ENCODE peak calls at places on chromosomes 16 and 17, in ten cellular contexts. One of them, this sample, is unnamed.

GRCh38 chr17:8122923-8123694 is 797 bp downstream of the HES7 start:
- DNase-seq in cardiac muscle cell: peak; percentile 38
- DNase-seq in heart right ventricle: peak; percentile 25
- DNase-seq in psoas muscle: no peak
- DNase-seq in body of pancreas: peak; percentile 30
- DNase-seq in tibial artery: no peak
- DNase-seq in GM23248: peak; percentile 70
- DNase-seq in A549: peak; percentile 39
- DNase-seq in IMR-90: peak; percentile 27
- DNase-seq in CD4-positive, alpha-beta memory T cell: peak; percentile 46
- DNase-seq in this sample: no peak

GRCh38 chr16:49639739-49640388 is 216.0 kb downstream of the ZNF423 start:
- DNase-seq in heart right ventricle: peak; percentile 75
- DNase-seq in cardiac muscle cell: peak; percentile 68
- DNase-seq in A549: no peak
- DNase-seq in CD4-positive, alpha-beta memory T cell: no peak
- DNase-seq in IMR-90: peak; percentile 77
- DNase-seq in psoas muscle: peak; percentile 61
- DNase-seq in tibial artery: no peak
- DNase-seq in GM23248: no peak
- DNase-seq in body of pancreas: no peak
- DNase-seq in this sample: peak; percentile 71

GRCh38 chr17:538096-538973 is 176.3 kb downstream of the VPS53 start:
- DNase-seq in IMR-90: peak; percentile 67
- DNase-seq in GM23248: peak; percentile 17
- DNase-seq in tibial artery: no peak
- DNase-seq in CD4-positive, alpha-beta memory T cell: no peak
- DNase-seq in heart right ventricle: no peak
- DNase-seq in body of pancreas: no peak
- DNase-seq in cardiac muscle cell: peak; percentile 8
- DNase-seq in psoas muscle: no peak
- DNase-seq in A549: no peak
- DNase-seq in this sample: no peak

GRCh38 chr17:75317671-75318070 is 28.4 kb upstream of the SLC25A19 start:
- DNase-seq in cardiac muscle cell: no peak
- DNase-seq in CD4-positive, alpha-beta memory T cell: no peak
- DNase-seq in GM23248: no peak
- DNase-seq in body of pancreas: no peak
- DNase-seq in A549: no peak
- DNase-seq in tibial artery: no peak
- DNase-seq in heart right ventricle: no peak
- DNase-seq in psoas muscle: no peak
- DNase-seq in IMR-90: no peak
- DNase-seq in this sample: no peak

GRCh38 chr17:60102632-60103047 is 23.9 kb upstream of the HEATR6 start:
- DNase-seq in IMR-90: peak; percentile 79
- DNase-seq in body of pancreas: no peak
- DNase-seq in cardiac muscle cell: no peak
- DNase-seq in heart right ventricle: no peak
- DNase-seq in tibial artery: peak; percentile 25
- DNase-seq in psoas muscle: no peak
- DNase-seq in GM23248: peak; percentile 78
- DNase-seq in CD4-positive, alpha-beta memory T cell: no peak
- DNase-seq in A549: peak; percentile 41
- DNase-seq in this sample: no peak

GRCh38 chr16:47644661-47645060 is 183.5 kb downstream of the PHKB start:
- DNase-seq in CD4-positive, alpha-beta memory T cell: no peak
- DNase-seq in psoas muscle: no peak
- DNase-seq in tibial artery: no peak
- DNase-seq in A549: no peak
- DNase-seq in IMR-90: peak; percentile 25
- DNase-seq in heart right ventricle: no peak
- DNase-seq in GM23248: peak; percentile 26
- DNase-seq in cardiac muscle cell: no peak
- DNase-seq in body of pancreas: no peak
- DNase-seq in this sample: no peak

GRCh38 chr17:51748749-51749604 is 409.5 kb downstream of the CA10 start:
- DNase-seq in CD4-positive, alpha-beta memory T cell: no peak
- DNase-seq in body of pancreas: no peak
- DNase-seq in psoas muscle: no peak
- DNase-seq in GM23248: no peak
- DNase-seq in A549: no peak
- DNase-seq in cardiac muscle cell: no peak
- DNase-seq in IMR-90: no peak
- DNase-seq in heart right ventricle: no peak
- DNase-seq in tibial artery: no peak
- DNase-seq in this sample: no peak

GRCh38 chr17:75557075-75557851 is 30.3 kb upstream of the MYO15B start:
- DNase-seq in CD4-positive, alpha-beta memory T cell: no peak
- DNase-seq in cardiac muscle cell: peak; percentile 35
- DNase-seq in heart right ventricle: no peak
- DNase-seq in psoas muscle: no peak
- DNase-seq in tibial artery: no peak
- DNase-seq in A549: peak; percentile 97
- DNase-seq in IMR-90: peak; percentile 17
- DNase-seq in GM23248: peak; percentile 32
- DNase-seq in body of pancreas: peak; percentile 99
- DNase-seq in this sample: no peak

GRCh38 chr17:45021607-45022287 is 29.7 kb downstream of the DCAKD start:
- DNase-seq in psoas muscle: peak; percentile 73
- DNase-seq in A549: peak; percentile 93
- DNase-seq in CD4-positive, alpha-beta memory T cell: peak; percentile 62
- DNase-seq in cardiac muscle cell: peak; percentile 87
- DNase-seq in body of pancreas: peak; percentile 75
- DNase-seq in GM23248: peak; percentile 88
- DNase-seq in tibial artery: peak; percentile 54
- DNase-seq in heart right ventricle: peak; percentile 44
- DNase-seq in IMR-90: peak; percentile 47
- DNase-seq in this sample: peak; percentile 67

GRCh38 chr16:4138735-4139134 is 22.5 kb upstream of the ADCY9 start:
- DNase-seq in A549: no peak
- DNase-seq in GM23248: no peak
- DNase-seq in body of pancreas: no peak
- DNase-seq in heart right ventricle: no peak
- DNase-seq in CD4-positive, alpha-beta memory T cell: no peak
- DNase-seq in cardiac muscle cell: no peak
- DNase-seq in tibial artery: no peak
- DNase-seq in IMR-90: no peak
- DNase-seq in psoas muscle: no peak
- DNase-seq in this sample: no peak

GRCh38 chr17:683499-684254 is 31.0 kb downstream of the VPS53 start:
- DNase-seq in IMR-90: no peak
- DNase-seq in heart right ventricle: no peak
- DNase-seq in psoas muscle: no peak
- DNase-seq in A549: no peak
- DNase-seq in tibial artery: no peak
- DNase-seq in CD4-positive, alpha-beta memory T cell: no peak
- DNase-seq in cardiac muscle cell: no peak
- DNase-seq in body of pancreas: no peak
- DNase-seq in GM23248: no peak
- DNase-seq in this sample: no peak

GRCh38 chr16:997440-998051 is 16.0 kb downstream of the SOX8 start:
- DNase-seq in body of pancreas: peak; percentile 51
- DNase-seq in cardiac muscle cell: peak; percentile 38
- DNase-seq in GM23248: peak; percentile 42
- DNase-seq in psoas muscle: no peak
- DNase-seq in IMR-90: peak; percentile 41
- DNase-seq in tibial artery: peak; percentile 35
- DNase-seq in CD4-positive, alpha-beta memory T cell: peak; percentile 67
- DNase-seq in A549: peak; percentile 72
- DNase-seq in heart right ventricle: peak; percentile 60
- DNase-seq in this sample: peak; percentile 48

GRCh38 chr17:79883202-79883601 is 44.0 kb upstream of the CBX4 start:
- DNase-seq in heart right ventricle: no peak
- DNase-seq in body of pancreas: no peak
- DNase-seq in A549: no peak
- DNase-seq in tibial artery: no peak
- DNase-seq in psoas muscle: no peak
- DNase-seq in IMR-90: no peak
- DNase-seq in CD4-positive, alpha-beta memory T cell: no peak
- DNase-seq in cardiac muscle cell: no peak
- DNase-seq in GM23248: no peak
- DNase-seq in this sample: no peak

GRCh38 chr16:16025214-16025968 is 76.0 kb downstream of the ABCC1 start:
- DNase-seq in GM23248: peak; percentile 98
- DNase-seq in tibial artery: peak; percentile 60
- DNase-seq in body of pancreas: no peak
- DNase-seq in cardiac muscle cell: no peak
- DNase-seq in heart right ventricle: peak; percentile 19
- DNase-seq in CD4-positive, alpha-beta memory T cell: peak; percentile 61
- DNase-seq in IMR-90: peak; percentile 97
- DNase-seq in A549: peak; percentile 38
- DNase-seq in psoas muscle: no peak
- DNase-seq in this sample: no peak

GRCh38 chr17:57342963-57343589 is 86.8 kb downstream of the MSI2 start:
- DNase-seq in body of pancreas: no peak
- DNase-seq in psoas muscle: no peak
- DNase-seq in heart right ventricle: no peak
- DNase-seq in tibial artery: no peak
- DNase-seq in A549: no peak
- DNase-seq in cardiac muscle cell: no peak
- DNase-seq in IMR-90: no peak
- DNase-seq in CD4-positive, alpha-beta memory T cell: no peak
- DNase-seq in GM23248: no peak
- DNase-seq in this sample: no peak

DNA sequence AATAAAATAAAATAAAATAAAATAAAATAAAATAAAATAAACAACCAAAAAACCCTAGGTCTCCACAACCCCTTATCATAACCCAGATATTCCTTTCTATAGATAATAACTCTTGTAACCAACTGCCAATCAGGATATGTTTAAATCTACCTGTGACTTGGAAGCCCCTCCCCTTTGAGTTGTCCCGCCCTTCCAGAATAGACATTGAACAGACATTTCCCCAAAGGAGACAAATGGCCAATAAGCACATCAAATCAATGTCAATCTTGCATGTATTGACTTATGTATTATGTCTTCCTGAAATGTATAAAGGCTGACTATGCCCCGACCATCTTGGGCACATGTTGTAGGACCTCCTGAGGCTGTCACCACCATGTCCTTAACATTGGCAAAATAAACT is 1.5 kb upstream of the MAPK7 start:
- DNase-seq in psoas muscle: no peak
- DNase-seq in IMR-90: no peak
- DNase-seq in body of pancreas: no peak
- DNase-seq in CD4-positive, alpha-beta memory T cell: no peak
- DNase-seq in heart right ventricle: no peak
- DNase-seq in tibial artery: no peak
- DNase-seq in cardiac muscle cell: no peak
- DNase-seq in GM23248: no peak
- DNase-seq in A549: no peak
- DNase-seq in this sample: no peak
- H3K4me3 ChIP-seq in psoas muscle: peak overlapping the region; percentile 74
- H3K4me3 ChIP-seq in IMR-90: peak overlapping the region; percentile 66
- H3K4me3 ChIP-seq in body of pancreas: no peak overlapping the region
- H3K4me3 ChIP-seq in CD4-positive, alpha-beta memory T cell: peak overlapping the region; percentile 96
- H3K4me3 ChIP-seq in heart right ventricle: peak overlapping the region; percentile 93
- H3K4me3 ChIP-seq in tibial artery: peak overlapping the region; percentile 66
- H3K4me3 ChIP-seq in cardiac muscle cell: peak overlapping the region; percentile 81
- H3K4me3 ChIP-seq in GM23248: peak overlapping the region; percentile 94
- H3K4me3 ChIP-seq in A549: peak overlapping the region; percentile 65
- H3K4me3 ChIP-seq in this sample: peak overlapping the region; percentile 92

DNA sequence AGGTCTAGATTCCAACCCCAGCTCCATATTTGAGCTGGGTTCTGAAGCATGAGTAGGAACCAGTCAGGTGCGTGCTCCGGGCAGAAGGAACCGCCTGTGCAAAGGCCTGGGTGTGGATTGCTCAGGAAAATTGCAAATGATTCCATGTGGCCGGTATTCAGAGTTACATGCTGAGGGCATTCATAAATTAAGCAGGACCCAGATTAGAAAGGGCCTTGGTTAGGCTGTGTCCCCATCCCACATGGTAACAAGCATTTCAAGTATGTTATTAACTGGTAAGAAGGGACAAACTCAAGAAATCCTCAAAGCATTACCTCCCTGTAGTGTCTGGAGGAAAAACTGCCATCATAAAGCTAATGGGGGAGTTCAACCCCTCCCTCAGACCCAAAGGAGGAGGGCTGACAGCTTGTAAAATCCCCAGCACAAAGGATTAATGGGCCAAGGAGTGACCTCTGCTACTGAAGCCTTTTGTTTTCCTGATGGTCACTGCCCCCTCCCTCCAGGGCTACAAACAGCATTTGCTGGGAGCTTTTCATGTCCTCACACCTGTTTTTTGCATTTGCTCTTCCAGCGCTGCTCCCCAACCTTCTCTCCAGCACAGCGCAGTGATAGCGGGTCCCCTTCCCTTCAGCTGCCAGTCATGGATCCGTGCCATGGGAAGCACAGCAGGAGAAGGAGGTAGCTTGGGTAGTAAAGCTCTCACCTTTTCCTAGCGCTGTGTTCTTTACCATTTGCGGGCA is 218.0 kb downstream of the C16orf95 start:
- DNase-seq in tibial artery: no peak
- DNase-seq in GM23248: no peak
- DNase-seq in body of pancreas: peak; percentile 91
- DNase-seq in heart right ventricle: no peak
- DNase-seq in CD4-positive, alpha-beta memory T cell: no peak
- DNase-seq in A549: no peak
- DNase-seq in cardiac muscle cell: no peak
- DNase-seq in psoas muscle: no peak
- DNase-seq in IMR-90: no peak
- DNase-seq in this sample: no peak
- H3K4me3 ChIP-seq in tibial artery: no peak overlapping the region
- H3K4me3 ChIP-seq in GM23248: no peak overlapping the region
- H3K4me3 ChIP-seq in body of pancreas: no peak overlapping the region
- H3K4me3 ChIP-seq in heart right ventricle: no peak overlapping the region
- H3K4me3 ChIP-seq in CD4-positive, alpha-beta memory T cell: no peak overlapping the region
- H3K4me3 ChIP-seq in A549: no peak overlapping the region
- H3K4me3 ChIP-seq in cardiac muscle cell: no peak overlapping the region
- H3K4me3 ChIP-seq in psoas muscle: no peak overlapping the region
- H3K4me3 ChIP-seq in IMR-90: no peak overlapping the region
- H3K4me3 ChIP-seq in this sample: no peak overlapping the region

DNA sequence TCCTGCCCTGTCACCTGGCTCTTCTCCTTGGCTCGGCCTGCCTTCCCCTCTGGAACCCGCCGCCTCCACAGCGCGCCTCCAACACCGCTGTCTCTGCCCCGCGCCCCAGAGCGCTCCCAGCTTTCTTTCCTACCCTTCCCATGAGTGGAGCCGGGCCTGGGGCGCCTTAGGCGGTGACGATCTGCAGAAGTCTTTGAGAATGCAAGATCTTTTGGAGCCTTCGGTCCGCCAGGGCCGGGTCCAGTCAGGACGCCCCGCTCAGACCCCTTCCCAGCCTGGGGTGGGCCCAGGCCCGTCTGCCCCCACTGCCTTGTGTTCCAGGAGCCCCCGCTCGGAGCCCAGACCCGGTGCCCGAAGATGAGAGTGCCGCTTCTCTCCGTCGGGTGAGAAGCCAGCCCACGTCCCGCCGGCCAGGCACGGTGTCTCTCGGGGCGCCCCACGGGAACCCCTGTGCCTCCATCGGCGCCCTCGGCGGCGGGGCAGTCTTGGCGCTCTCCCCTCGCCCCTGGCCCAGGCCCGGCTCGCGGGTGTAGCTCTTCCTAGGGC is 40.0 kb downstream of the MRM1 start:
- DNase-seq in heart right ventricle: no peak
- DNase-seq in body of pancreas: no peak
- DNase-seq in psoas muscle: no peak
- DNase-seq in IMR-90: no peak
- DNase-seq in A549: no peak
- DNase-seq in GM23248: no peak
- DNase-seq in cardiac muscle cell: peak; percentile 37
- DNase-seq in tibial artery: no peak
- DNase-seq in CD4-positive, alpha-beta memory T cell: no peak
- DNase-seq in this sample: no peak
- H3K4me3 ChIP-seq in heart right ventricle: peak overlapping the region; percentile 38
- H3K4me3 ChIP-seq in body of pancreas: no peak overlapping the region
- H3K4me3 ChIP-seq in psoas muscle: peak overlapping the region; percentile 59
- H3K4me3 ChIP-seq in IMR-90: no peak overlapping the region
- H3K4me3 ChIP-seq in A549: peak overlapping the region; percentile 44
- H3K4me3 ChIP-seq in GM23248: peak overlapping the region; percentile 57
- H3K4me3 ChIP-seq in cardiac muscle cell: peak overlapping the region; percentile 41
- H3K4me3 ChIP-seq in tibial artery: peak overlapping the region; percentile 50
- H3K4me3 ChIP-seq in CD4-positive, alpha-beta memory T cell: peak overlapping the region; percentile 19
- H3K4me3 ChIP-seq in this sample: peak overlapping the region; percentile 60

GRCh38 chr16:21302898-21303528 is 24.9 kb upstream of the CRYM start:
- DNase-seq in GM23248: peak; percentile 91
- DNase-seq in A549: peak; percentile 35
- DNase-seq in body of pancreas: no peak
- DNase-seq in psoas muscle: no peak
- DNase-seq in cardiac muscle cell: no peak
- DNase-seq in IMR-90: peak; percentile 93
- DNase-seq in CD4-positive, alpha-beta memory T cell: no peak
- DNase-seq in tibial artery: peak; percentile 40
- DNase-seq in heart right ventricle: no peak
- DNase-seq in this sample: no peak
- H3K4me3 ChIP-seq in GM23248: peak overlapping the region; percentile 90
- H3K4me3 ChIP-seq in A549: peak overlapping the region; percentile 63
- H3K4me3 ChIP-seq in body of pancreas: no peak overlapping the region
- H3K4me3 ChIP-seq in psoas muscle: no peak overlapping the region
- H3K4me3 ChIP-seq in cardiac muscle cell: no peak overlapping the region
- H3K4me3 ChIP-seq in IMR-90: peak overlapping the region; percentile 20
- H3K4me3 ChIP-seq in CD4-positive, alpha-beta memory T cell: no peak overlapping the region
- H3K4me3 ChIP-seq in tibial artery: no peak overlapping the region
- H3K4me3 ChIP-seq in heart right ventricle: no peak overlapping the region
- H3K4me3 ChIP-seq in this sample: no peak overlapping the region